ENCODE peak calls at places on chromosomes 11 and 22, in four cellular contexts. One of them, this sample, is unnamed.

GRCh38 chr22:43242627-43243026 is 55.7 kb upstream of the TTLL12 start:
- DNase-seq in HepG2: peak; percentile 68
- DNase-seq in HCT116: no peak
- DNase-seq in K562: no peak
- DNase-seq in this sample: no peak

GRCh38 chr11:33266418-33267215 is 9.4 kb downstream of the HIPK3 start:
- DNase-seq in HepG2: peak; percentile 75
- DNase-seq in HCT116: no peak
- DNase-seq in K562: no peak
- DNase-seq in this sample: no peak

GRCh38 chr11:86177319-86177718 is 67.2 kb upstream of the EED start:
- DNase-seq in HepG2: no peak
- DNase-seq in HCT116: no peak
- DNase-seq in K562: no peak
- DNase-seq in this sample: no peak

GRCh38 chr11:128914216-128915147 is 23.3 kb downstream of the KCNJ5 start:
- DNase-seq in HepG2: no peak
- DNase-seq in HCT116: no peak
- DNase-seq in K562: no peak
- DNase-seq in this sample: no peak

GRCh38 chr22:49660321-49660720 is 167.4 kb downstream of the BRD1 start:
- DNase-seq in HepG2: no peak
- DNase-seq in HCT116: no peak
- DNase-seq in K562: no peak
- DNase-seq in this sample: no peak

GRCh38 chr11:33869511-33870422 is 22.1 kb downstream of the LMO2 start:
- DNase-seq in HepG2: no peak
- DNase-seq in HCT116: no peak
- DNase-seq in K562: peak; percentile 72
- DNase-seq in this sample: peak; percentile 73

GRCh38 chr11:94595061-94595460 is 27.9 kb downstream of the PIWIL4 start:
- DNase-seq in HepG2: no peak
- DNase-seq in HCT116: no peak
- DNase-seq in K562: no peak
- DNase-seq in this sample: no peak

GRCh38 chr11:78228467-78228866 is 39.7 kb downstream of the USP35 start:
- DNase-seq in HepG2: peak; percentile 65
- DNase-seq in HCT116: peak; percentile 32
- DNase-seq in K562: peak; percentile 52
- DNase-seq in this sample: no peak

GRCh38 chr22:28985581-28986290 is 75.9 kb downstream of the C22orf31 start:
- DNase-seq in HepG2: no peak
- DNase-seq in HCT116: no peak
- DNase-seq in K562: no peak
- DNase-seq in this sample: no peak

GRCh38 chr11:66172146-66172545 is 96.3 kb upstream of the RAB1B start:
- DNase-seq in HepG2: no peak
- DNase-seq in HCT116: peak; percentile 35
- DNase-seq in K562: no peak
- DNase-seq in this sample: no peak

GRCh38 chr11:126512251-126512650 is 156.8 kb downstream of the ST3GAL4 start:
- DNase-seq in HepG2: no peak
- DNase-seq in HCT116: no peak
- DNase-seq in K562: no peak
- DNase-seq in this sample: no peak

GRCh38 chr11:45723421-45723820 is 58.0 kb upstream of the CHST1 start:
- DNase-seq in HepG2: no peak
- DNase-seq in HCT116: no peak
- DNase-seq in K562: no peak
- DNase-seq in this sample: no peak
- TF ChIP-seq SRF in HepG2: no peak
- TF ChIP-seq SRF in HCT116: no peak
- TF ChIP-seq SRF in K562: no peak
- TF ChIP-seq SRF in this sample: no peak

GRCh38 chr11:107719062-107719461 is 7.2 kb upstream of the SLN start:
- DNase-seq in HepG2: no peak
- DNase-seq in HCT116: no peak
- DNase-seq in K562: no peak
- DNase-seq in this sample: no peak

GRCh38 chr11:107720305-107720775 is 8.5 kb upstream of the SLN start:
- DNase-seq in HepG2: no peak
- DNase-seq in HCT116: no peak
- DNase-seq in K562: no peak
- DNase-seq in this sample: no peak

GRCh38 chr11:107713009-107713408 is 1.2 kb upstream of the SLN start:
- DNase-seq in HepG2: no peak
- DNase-seq in HCT116: no peak
- DNase-seq in K562: no peak
- DNase-seq in this sample: no peak

GRCh38 chr11:107719557-107720304 is 7.9 kb upstream of the SLN start:
- DNase-seq in HepG2: no peak
- DNase-seq in HCT116: no peak
- DNase-seq in K562: no peak
- DNase-seq in this sample: no peak

DNA sequence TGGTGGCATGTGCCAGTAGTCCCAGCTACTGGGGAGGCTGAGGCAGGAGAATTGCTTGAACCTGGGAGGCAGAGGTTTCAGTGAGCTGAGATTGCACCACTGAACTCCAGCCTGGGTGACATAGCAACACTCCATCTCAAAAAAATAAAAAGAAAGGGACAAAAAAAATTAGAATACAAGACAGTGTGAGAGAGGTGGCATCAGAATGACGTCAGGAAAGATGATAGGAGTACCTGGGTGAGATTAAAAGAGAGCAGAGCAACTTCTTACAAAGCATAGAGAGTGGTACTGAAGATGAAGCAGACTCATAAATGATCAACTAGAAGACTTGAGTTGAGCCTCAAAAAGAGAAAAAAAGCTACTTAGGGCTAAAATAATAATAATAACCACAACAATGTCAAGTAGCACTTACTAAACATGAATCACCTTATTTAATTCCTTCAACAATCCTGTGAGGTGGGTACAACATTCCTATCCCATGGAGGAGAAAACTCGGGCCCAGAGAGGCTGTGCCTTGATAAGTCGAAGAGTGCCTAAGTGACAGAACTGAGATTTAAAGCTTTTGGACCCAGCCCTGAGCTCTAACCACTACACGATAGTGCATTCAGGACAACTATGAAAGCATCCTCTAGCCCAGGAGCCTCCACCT is 5.2 kb upstream of the SLN start:
- DNase-seq in HepG2: no peak
- DNase-seq in HCT116: no peak
- DNase-seq in K562: no peak
- DNase-seq in this sample: no peak
- TF ChIP-seq SRF in HepG2: no peak
- TF ChIP-seq SRF in HCT116: no peak
- TF ChIP-seq SRF in K562: no peak
- TF ChIP-seq SRF in this sample: no peak

DNA sequence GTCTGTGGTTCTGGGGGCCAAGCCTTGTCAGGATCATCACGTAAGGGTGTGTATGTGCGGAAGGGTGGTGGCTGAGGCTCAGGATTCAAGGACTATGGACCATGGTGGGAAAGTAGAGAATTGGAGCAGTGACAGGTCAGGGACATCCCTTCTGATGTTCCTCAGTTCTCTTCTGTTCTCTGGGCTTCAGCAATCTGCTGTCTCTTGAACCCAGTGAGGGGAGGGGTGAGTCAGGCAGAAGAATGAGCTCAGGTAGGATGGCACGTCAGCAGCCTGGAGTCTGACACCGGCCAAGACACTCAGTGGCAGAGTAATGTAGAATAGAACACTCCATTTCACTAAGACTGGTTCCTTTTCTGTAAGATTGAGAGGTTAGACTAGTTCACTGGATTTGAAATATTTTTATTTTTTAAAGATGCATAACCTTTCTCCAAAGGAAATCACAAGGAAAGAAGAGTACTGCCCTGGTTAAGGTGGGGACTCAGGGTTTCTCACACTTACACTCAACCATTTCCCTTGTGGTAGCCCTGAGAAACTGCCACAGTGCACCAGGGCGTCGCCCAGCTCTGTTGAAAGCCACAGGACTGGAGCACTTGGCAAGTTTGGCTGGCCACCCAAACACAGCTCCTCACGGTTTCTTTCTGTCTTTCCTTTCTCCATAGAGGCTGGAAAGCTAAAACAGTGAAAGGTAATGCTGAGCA is 23.2 kb upstream of the MICAL2 start:
- DNase-seq in HepG2: no peak
- DNase-seq in HCT116: peak; percentile 38
- DNase-seq in K562: peak; percentile 28
- DNase-seq in this sample: no peak
- TF ChIP-seq SRF in HepG2: no peak
- TF ChIP-seq SRF in HCT116: no peak
- TF ChIP-seq SRF in K562: no peak
- TF ChIP-seq SRF in this sample: no peak

GRCh38 chr22:19122752-19123492 is 710 bp upstream of the DGCR2 start:
- DNase-seq in HepG2: no peak
- DNase-seq in HCT116: no peak
- DNase-seq in K562: no peak
- DNase-seq in this sample: no peak

GRCh38 chr22:19119949-19120348 is 2.3 kb downstream of the DGCR2 start:
- DNase-seq in HepG2: no peak
- DNase-seq in HCT116: no peak
- DNase-seq in K562: no peak
- DNase-seq in this sample: no peak

GRCh38 chr22:19122143-19122751 is at the start of gene DGCR2:
- DNase-seq in HepG2: peak; percentile 91
- DNase-seq in HCT116: peak; percentile 89
- DNase-seq in K562: peak; percentile 100
- DNase-seq in this sample: peak; percentile 97

GRCh38 chr22:19121631-19122142 is 525 bp downstream of the DGCR2 start:
- DNase-seq in HepG2: no peak
- DNase-seq in HCT116: no peak
- DNase-seq in K562: peak; percentile 98
- DNase-seq in this sample: no peak

GRCh38 chr22:19120829-19121630 is 1.2 kb downstream of the DGCR2 start:
- DNase-seq in HepG2: peak; percentile 63
- DNase-seq in HCT116: peak; percentile 27
- DNase-seq in K562: peak; percentile 79
- DNase-seq in this sample: no peak
- TF ChIP-seq SRF in HepG2: no peak
- TF ChIP-seq SRF in HCT116: no peak
- TF ChIP-seq SRF in K562: no peak
- TF ChIP-seq SRF in this sample: no peak

DNA sequence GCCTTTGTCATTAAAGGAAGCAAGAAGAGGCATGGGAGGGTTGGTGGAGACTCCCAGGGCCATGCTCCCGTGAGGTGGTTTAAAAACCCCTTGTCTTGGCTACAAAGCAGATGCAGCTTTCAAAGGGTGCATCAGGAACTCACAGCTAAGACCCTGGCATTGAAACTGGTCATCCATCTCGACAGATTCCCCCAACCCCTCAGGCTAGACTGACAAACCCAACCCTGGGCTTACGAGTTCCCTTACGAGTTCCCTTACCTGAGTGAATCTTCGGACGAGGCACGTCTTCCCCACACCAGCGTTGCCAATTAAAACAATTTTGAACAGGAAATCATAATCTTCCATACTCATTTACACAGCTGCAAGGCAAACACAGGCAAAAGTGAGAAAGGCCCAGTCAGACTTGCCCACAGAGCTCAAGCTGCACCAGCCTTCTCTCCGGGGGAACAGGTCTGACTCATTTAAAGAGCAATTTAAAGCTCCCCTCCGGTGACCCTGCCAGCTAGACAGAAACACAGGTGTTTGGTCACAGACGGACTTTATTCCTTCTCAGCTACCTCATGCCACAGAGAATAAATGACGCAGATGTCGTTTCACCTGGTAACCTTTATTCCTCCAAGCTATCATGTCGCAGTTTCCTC is 74.6 kb downstream of the RAB30 start:
- DNase-seq in HepG2: no peak
- DNase-seq in HCT116: no peak
- DNase-seq in K562: no peak
- DNase-seq in this sample: no peak
- TF ChIP-seq SRF in HepG2: no peak
- TF ChIP-seq SRF in HCT116: no peak
- TF ChIP-seq SRF in K562: no peak
- TF ChIP-seq SRF in this sample: no peak

This sample was measured in H1.